ENCODE peak calls at places on chromosome 3, in five cellular contexts. L is SK-N-SH, B is HepG2, Z is GM12878, F is HCT116. J is an unnamed sample.

GRCh38 chr3:184738519-184738890 is 26.6 kb upstream of the MAGEF1 start:
- DNase-seq in B (no peak), Z (no peak), F (no peak), L (no peak), J (no peak)

GRCh38 chr3:14428087-14429067 is 26.0 kb downstream of the SLC6A6 start:
- DNase-seq in L (no peak), F (no peak), Z (no peak), B (no peak), J (no peak)

GRCh38 chr3:46914849-46915248 is 37.3 kb downstream of the PTH1R start:
- DNase-seq in L (no peak), Z (no peak), B (no peak), F (no peak), J (no peak)

GRCh38 chr3:147797095-147797494 is 387.9 kb downstream of the ZIC1 start:
- DNase-seq in B (no peak), Z (no peak), F (no peak), L (no peak), J (no peak)

GRCh38 chr3:8303466-8303865 is 198.2 kb upstream of the LMCD1 start:
- DNase-seq in B (no peak), L (no peak), Z (no peak), F (no peak), J (no peak)

GRCh38 chr3:155416500-155417118 is 123.1 kb upstream of the STRIT1 start:
- DNase-seq in L (no peak), F (no peak), B (no peak), Z (no peak), J (peak; percentile 10)

GRCh38 chr3:101099791-101100190 is 106.6 kb upstream of the ABI3BP start:
- DNase-seq in B (no peak), Z (no peak), F (no peak), L (no peak), J (no peak)

GRCh38 chr3:69236808-69237707 is 114.7 kb upstream of the LMOD3 start:
- DNase-seq in L (no peak), F (no peak), Z (no peak), B (no peak), J (peak; percentile 70)

GRCh38 chr3:56810912-56811544 is 9.3 kb upstream of the ARHGEF3 start:
- DNase-seq in F (no peak), B (no peak), L (no peak), Z (no peak), J (no peak)

GRCh38 chr3:6468589-6468988 is 392.3 kb upstream of the GRM7 start:
- DNase-seq in L (no peak), Z (no peak), F (no peak), B (no peak), J (no peak)

GRCh38 chr3:131083190-131083863 is 56.6 kb downstream of the NEK11 start:
- DNase-seq in B (no peak), F (no peak), Z (no peak), L (peak; percentile 77), J (no peak)

GRCh38 chr3:190116551-190117067 is 4.1 kb downstream of the P3H2 start:
- DNase-seq in Z (no peak), L (no peak), F (no peak), B (no peak), J (peak; percentile 14)

GRCh38 chr3:100106094-100106493 is 8.2 kb downstream of the FILIP1L start:
- DNase-seq in Z (no peak), B (no peak), F (no peak), L (no peak), J (no peak)

GRCh38 chr3:105094588-105094987 is 272.1 kb upstream of the ALCAM start:
- DNase-seq in Z (no peak), F (no peak), B (no peak), L (no peak), J (no peak)

DNA sequence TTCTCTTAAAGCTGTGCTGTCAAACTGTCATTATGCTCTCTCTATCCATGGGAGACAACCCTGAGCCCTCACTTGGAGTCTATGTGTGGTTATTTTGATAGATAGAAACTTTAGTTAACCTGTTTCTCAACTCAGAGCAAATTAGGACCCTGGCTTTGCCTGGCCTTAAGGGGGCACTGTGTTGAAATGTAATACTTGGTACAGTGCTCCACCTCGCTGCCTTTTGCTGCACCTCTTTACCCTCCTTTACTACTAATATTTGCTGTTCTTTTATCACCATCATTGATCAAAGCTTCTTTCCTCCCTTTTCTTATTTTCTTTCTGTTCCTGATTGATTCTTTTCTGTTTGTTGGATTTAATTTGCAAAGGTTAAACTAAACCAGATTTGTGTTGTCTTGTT is 34.3 kb downstream of the STT3B start:
- DNase-seq in F (no peak), Z (no peak), B (peak; percentile 27), L (peak; percentile 15), J (no peak)
- TF ChIP-seq JUND in F (no peak), Z (no peak), B (no peak), L (no peak), J (no peak)

GRCh38 chr3:53234841-53235232 is 21.0 kb downstream of the TKT start:
- DNase-seq in B (no peak), Z (no peak), F (no peak), L (no peak), J (no peak)

GRCh38 chr3:53235545-53235944 is 20.3 kb downstream of the TKT start:
- DNase-seq in L (no peak), B (no peak), F (no peak), Z (no peak), J (no peak)

GRCh38 chr3:53238051-53238850 is 17.6 kb downstream of the TKT start:
- DNase-seq in Z (no peak), F (peak; percentile 60), L (no peak), B (peak; percentile 80), J (peak; percentile 54)

GRCh38 chr3:53234130-53234840 is 21.5 kb downstream of the TKT start:
- DNase-seq in F (no peak), B (no peak), Z (no peak), L (no peak), J (no peak)

GRCh38 chr3:53236112-53236841 is 19.5 kb downstream of the TKT start:
- DNase-seq in F (peak; percentile 34), B (peak; percentile 52), L (no peak), Z (no peak), J (peak; percentile 68)
- TF ChIP-seq JUND in F (peak; percentile 55), B (no peak), L (peak; percentile 7), Z (no peak), J (no peak)

GRCh38 chr3:458124-458523 is 261.6 kb downstream of the CHL1 start:
- DNase-seq in F (no peak), Z (no peak), B (no peak), L (no peak), J (no peak)
- TF ChIP-seq JUND in F (no peak), Z (no peak), B (no peak), L (no peak), J (no peak)

GRCh38 chr3:79410136-79410535 is 357.7 kb downstream of the ROBO1 start:
- DNase-seq in B (no peak), Z (no peak), F (no peak), L (no peak), J (no peak)

GRCh38 chr3:79405183-79405582 is 362.6 kb downstream of the ROBO1 start:
- DNase-seq in L (no peak), F (no peak), B (peak; percentile 24), Z (no peak), J (no peak)

GRCh38 chr3:79410617-79411016 is 357.2 kb downstream of the ROBO1 start:
- DNase-seq in F (no peak), B (no peak), L (no peak), Z (no peak), J (no peak)

GRCh38 chr3:79406175-79406574 is 361.6 kb downstream of the ROBO1 start:
- DNase-seq in Z (no peak), L (no peak), F (no peak), B (no peak), J (no peak)
- TF ChIP-seq JUND in Z (no peak), L (no peak), F (no peak), B (no peak), J (no peak)